ENCODE peak calls at places on chromosomes 5 and 9, in nine cellular contexts. I, H, O, D, R, E, T, L and U are unnamed samples.

GRCh38 chr5:33379757-33380156 is 61.0 kb upstream of the TARS1 start:
- DNase-seq in I (peak), H (no peak), O (no peak), D (no peak), R (no peak), E (no peak), T (peak), L (no peak), U (no peak)

GRCh38 chr9:13958672-13959071 is 355.3 kb downstream of the NFIB start:
- DNase-seq in I (no peak), H (no peak), O (no peak), D (no peak), R (no peak), E (no peak), T (no peak), L (no peak), U (no peak)

GRCh38 chr9:117772960-117773359 is 68.8 kb downstream of the TLR4 start:
- DNase-seq in I (no peak), H (no peak), O (no peak), D (no peak), R (no peak), E (no peak), T (no peak), L (peak), U (no peak)

GRCh38 chr9:120452631-120453030 is 127.3 kb downstream of the CDK5RAP2 start:
- DNase-seq in I (no peak), H (no peak), O (no peak), D (no peak), R (no peak), E (no peak), T (no peak), L (no peak), U (no peak)

GRCh38 chr5:4584982-4585381 is 555.1 kb upstream of the ADAMTS16 start:
- DNase-seq in I (no peak), H (no peak), O (no peak), D (no peak), R (no peak), E (no peak), T (no peak), L (no peak), U (no peak)

GRCh38 chr5:142758062-142758802 is 11.9 kb upstream of the ARHGAP26 start:
- DNase-seq in I (no peak), H (peak), O (no peak), D (no peak), R (no peak), E (no peak), T (no peak), L (no peak), U (no peak)

GRCh38 chr5:89043676-89044075 is 160.7 kb upstream of the MEF2C start:
- DNase-seq in I (no peak), H (no peak), O (no peak), D (no peak), R (no peak), E (no peak), T (no peak), L (no peak), U (no peak)

GRCh38 chr5:116573617-116574431 is 799 bp downstream of the SEMA6A start:
- DNase-seq in I (no peak), H (no peak), O (no peak), D (no peak), R (no peak), E (peak), T (no peak), L (peak), U (no peak)

GRCh38 chr5:143331956-143332355 is 71.5 kb downstream of the NR3C1 start:
- DNase-seq in I (no peak), H (no peak), O (no peak), D (no peak), R (no peak), E (no peak), T (no peak), L (no peak), U (no peak)

GRCh38 chr5:57884346-57885102 is 401.9 kb upstream of the ACTBL2 start:
- DNase-seq in I (no peak), H (no peak), O (no peak), D (no peak), R (no peak), E (no peak), T (no peak), L (no peak), U (no peak)

GRCh38 chr9:21802418-21803000 is at the start of gene MTAP:
- DNase-seq in I (no peak), H (peak), O (peak), D (peak), R (peak), E (peak), T (peak), L (peak), U (peak)

GRCh38 chr9:110410926-110411325 is 73.3 kb upstream of the TXNDC8 start:
- DNase-seq in I (no peak), H (no peak), O (peak), D (no peak), R (no peak), E (no peak), T (no peak), L (no peak), U (no peak)

GRCh38 chr9:120974921-120975320 is 48.3 kb upstream of the TRAF1 start:
- DNase-seq in I (no peak), H (no peak), O (no peak), D (peak), R (no peak), E (no peak), T (no peak), L (no peak), U (no peak)

GRCh38 chr9:72459308-72459707 is 62.1 kb upstream of the TMC1 start:
- DNase-seq in I (no peak), H (no peak), O (no peak), D (no peak), R (no peak), E (no peak), T (no peak), L (no peak), U (no peak)

GRCh38 chr9:94250456-94250855 is 8.6 kb upstream of the ZNF169 start:
- DNase-seq in I (no peak), H (no peak), O (no peak), D (no peak), R (no peak), E (no peak), T (no peak), L (no peak), U (no peak)

GRCh38 chr9:72012642-72013041 is 47.8 kb downstream of the C9orf57 start:
- DNase-seq in I (no peak), H (no peak), O (no peak), D (no peak), R (no peak), E (no peak), T (no peak), L (no peak), U (no peak)

GRCh38 chr9:123614503-123615258 is 258.7 kb downstream of the CRB2 start:
- DNase-seq in I (no peak), H (no peak), O (no peak), D (peak), R (no peak), E (no peak), T (peak), L (no peak), U (no peak)

GRCh38 chr5:72633649-72634048 is 126.4 kb upstream of the ZNF366 start:
- DNase-seq in I (no peak), H (no peak), O (no peak), D (no peak), R (no peak), E (no peak), T (no peak), L (no peak), U (no peak)

GRCh38 chr5:137022043-137022442 is 477.1 kb downstream of the SPOCK1 start:
- DNase-seq in I (no peak), H (no peak), O (no peak), D (peak), R (no peak), E (no peak), T (no peak), L (no peak), U (no peak)

GRCh38 chr9:5838884-5839571 is 6.1 kb upstream of the ERMP1 start:
- DNase-seq in I (peak), H (peak), O (no peak), D (no peak), R (no peak), E (no peak), T (no peak), L (peak), U (peak)

GRCh38 chr9:124906966-124907365 is 33.9 kb downstream of the GOLGA1 start:
- DNase-seq in I (no peak), H (no peak), O (no peak), D (no peak), R (no peak), E (no peak), T (no peak), L (no peak), U (no peak)

GRCh38 chr9:107971241-107971640 is 481.7 kb upstream of the KLF4 start:
- DNase-seq in I (no peak), H (no peak), O (no peak), D (no peak), R (no peak), E (no peak), T (no peak), L (no peak), U (no peak)

GRCh38 chr5:175689147-175689991 is 31.5 kb downstream of the HRH2 start:
- DNase-seq in I (no peak), H (peak), O (peak), D (no peak), R (no peak), E (no peak), T (no peak), L (peak), U (no peak)

GRCh38 chr5:7849531-7850240 is 1.2 kb downstream of the CFAP90 start:
- DNase-seq in I (no peak), H (no peak), O (no peak), D (peak), R (no peak), E (no peak), T (no peak), L (no peak), U (no peak)

GRCh38 chr5:39501403-39501802 is 76.6 kb upstream of the DAB2 start:
- DNase-seq in I (no peak), H (no peak), O (peak), D (no peak), R (no peak), E (no peak), T (no peak), L (no peak), U (no peak)

GRCh38 chr5:178261666-178262600 is 29.3 kb upstream of the PHYKPL start:
- DNase-seq in I (no peak), H (no peak), O (no peak), D (no peak), R (no peak), E (no peak), T (no peak), L (no peak), U (no peak)

GRCh38 chr5:135446615-135447014 is 533 bp downstream of the DCANP1 start:
- DNase-seq in I (no peak), H (no peak), O (no peak), D (no peak), R (no peak), E (no peak), T (no peak), L (no peak), U (no peak)

GRCh38 chr9:95447660-95448420 is 68.9 kb downstream of the PTCH1 start:
- DNase-seq in I (no peak), H (no peak), O (no peak), D (no peak), R (no peak), E (no peak), T (peak), L (no peak), U (no peak)

GRCh38 chr5:173458819-173459218 is 130.6 kb upstream of the STC2 start:
- DNase-seq in I (no peak), H (no peak), O (no peak), D (no peak), R (no peak), E (no peak), T (no peak), L (no peak), U (no peak)

GRCh38 chr5:883475-884181 is 9.0 kb downstream of the BRD9 start:
- DNase-seq in I (no peak), H (no peak), O (peak), D (no peak), R (no peak), E (peak), T (no peak), L (no peak), U (no peak)

GRCh38 chr9:73566627-73567026 is 415.0 kb downstream of the ANXA1 start:
- DNase-seq in I (no peak), H (no peak), O (no peak), D (no peak), R (no peak), E (no peak), T (no peak), L (no peak), U (no peak)

GRCh38 chr5:81779125-81779934 is 28.4 kb upstream of the SSBP2 start:
- DNase-seq in I (no peak), H (peak), O (peak), D (no peak), R (peak), E (peak), T (no peak), L (peak), U (peak)

GRCh38 chr9:96133296-96134010 is 168.5 kb downstream of the HSD17B3 start:
- DNase-seq in I (no peak), H (no peak), O (no peak), D (no peak), R (no peak), E (no peak), T (no peak), L (no peak), U (no peak)

GRCh38 chr5:171757853-171758535 is 27.6 kb upstream of the SMIM23 start:
- DNase-seq in I (no peak), H (no peak), O (no peak), D (no peak), R (no peak), E (no peak), T (no peak), L (no peak), U (no peak)

GRCh38 chr5:91383956-91384300 is 811 bp upstream of the ARRDC3 start:
- DNase-seq in I (no peak), H (no peak), O (no peak), D (no peak), R (peak), E (no peak), T (no peak), L (peak), U (no peak)

GRCh38 chr9:79580065-79580464 is 8.3 kb downstream of the TLE4 start:
- DNase-seq in I (no peak), H (no peak), O (no peak), D (no peak), R (no peak), E (no peak), T (no peak), L (no peak), U (no peak)
- H3K4me3 ChIP-seq in I (no peak), H (no peak), O (no peak), D (no peak), R (no peak), E (no peak), T (no peak), L (no peak), U (no peak)

GRCh38 chr9:128683340-128684064 is 5.5 kb upstream of the SET start:
- DNase-seq in I (peak), H (peak), O (no peak), D (no peak), R (no peak), E (peak), T (peak), L (peak), U (peak)
- TF ChIP-seq EP300 in I (no peak), H (no peak), O (no peak), D (no peak), R (no peak), E (no peak), T (no peak), L (no peak), U (no peak)

DNA sequence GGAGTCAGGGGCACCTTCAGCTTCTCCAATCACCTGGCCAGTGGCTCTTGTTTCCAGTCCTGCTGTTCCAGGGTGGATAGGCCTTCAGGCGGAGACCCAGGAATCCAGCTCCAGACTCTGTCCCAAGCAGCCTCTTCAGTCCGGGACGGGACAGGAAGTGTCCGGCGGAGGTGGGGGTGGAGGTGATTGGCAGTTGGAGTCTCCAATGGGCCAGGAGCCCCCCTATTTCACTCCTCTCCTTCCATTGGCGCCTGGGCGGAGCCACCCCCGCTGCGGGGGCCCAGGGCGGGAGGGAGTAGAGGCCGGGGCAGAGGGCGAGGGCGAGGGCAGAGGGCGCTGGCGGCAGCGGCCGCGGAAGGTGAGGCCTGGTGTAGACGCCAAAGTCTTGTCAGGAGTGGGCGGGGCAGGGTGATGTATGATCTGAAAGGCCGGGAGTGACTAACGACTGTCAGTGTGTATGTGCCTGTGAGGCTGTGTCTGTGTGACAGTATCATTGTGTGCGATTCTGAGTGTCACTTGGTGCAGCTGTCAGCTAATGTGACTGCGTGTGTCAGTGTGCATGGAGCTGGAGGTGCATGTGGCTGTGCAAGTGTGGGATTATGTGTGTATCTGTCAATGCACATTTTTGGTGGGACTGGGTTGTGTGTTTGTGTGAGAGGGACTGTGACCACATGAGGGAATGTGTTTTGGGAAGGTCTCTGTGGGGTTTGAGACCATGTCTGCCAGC is at the start of gene IL11RA:
- DNase-seq in I (peak), H (peak), O (peak), D (peak), R (no peak), E (peak), T (peak), L (peak), U (peak)
- TF ChIP-seq POLR2AphosphoS5 in I (peak), H (peak), O (peak), D (peak), R (no peak), E (peak), T (no peak), L (peak), U (peak)

GRCh38 chr9:83999141-83999918 is 18.7 kb downstream of the RMI1 start:
- DNase-seq in I (no peak), H (no peak), O (no peak), D (no peak), R (no peak), E (no peak), T (no peak), L (no peak), U (no peak)

GRCh38 chr9:84002344-84002743 is 21.7 kb downstream of the RMI1 start:
- DNase-seq in I (no peak), H (no peak), O (no peak), D (no peak), R (no peak), E (no peak), T (no peak), L (no peak), U (no peak)

GRCh38 chr9:84001621-84002020 is 21.0 kb downstream of the RMI1 start:
- DNase-seq in I (no peak), H (no peak), O (no peak), D (no peak), R (no peak), E (no peak), T (no peak), L (no peak), U (no peak)

GRCh38 chr9:84003246-84003645 is 22.6 kb downstream of the RMI1 start:
- DNase-seq in I (no peak), H (no peak), O (no peak), D (no peak), R (no peak), E (no peak), T (no peak), L (no peak), U (no peak)

GRCh38 chr9:84000186-84000585 is 19.6 kb downstream of the RMI1 start:
- DNase-seq in I (no peak), H (no peak), O (no peak), D (no peak), R (no peak), E (no peak), T (no peak), L (no peak), U (no peak)
- H3K4me3 ChIP-seq in I (no peak), H (no peak), O (no peak), D (no peak), R (no peak), E (no peak), T (no peak), L (no peak), U (no peak)

DNA sequence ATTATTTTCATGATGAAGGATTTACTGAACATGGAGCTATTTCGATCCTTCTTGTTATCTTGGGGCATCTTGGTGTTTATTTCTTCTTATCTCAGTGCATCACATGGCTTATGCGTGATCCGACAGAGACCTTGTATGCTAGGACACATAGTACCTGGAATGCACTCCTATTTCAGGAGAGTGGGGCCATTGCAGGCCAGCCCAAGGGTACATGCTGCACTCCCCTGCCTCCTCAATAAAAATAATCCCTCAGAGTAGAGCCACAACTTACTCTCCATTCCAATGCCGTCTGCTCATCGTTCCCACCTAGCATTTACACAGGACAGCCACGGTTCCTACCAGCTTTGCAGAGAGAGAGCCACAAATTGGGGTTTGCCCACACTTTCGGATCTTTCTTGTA is 43.5 kb downstream of the PCSK5 start:
- DNase-seq in I (no peak), H (no peak), O (no peak), D (no peak), R (no peak), E (no peak), T (no peak), L (no peak), U (no peak)
- TF ChIP-seq EP300 in I (no peak), H (no peak), O (no peak), D (no peak), R (no peak), E (no peak), T (no peak), L (no peak), U (no peak)

DNA sequence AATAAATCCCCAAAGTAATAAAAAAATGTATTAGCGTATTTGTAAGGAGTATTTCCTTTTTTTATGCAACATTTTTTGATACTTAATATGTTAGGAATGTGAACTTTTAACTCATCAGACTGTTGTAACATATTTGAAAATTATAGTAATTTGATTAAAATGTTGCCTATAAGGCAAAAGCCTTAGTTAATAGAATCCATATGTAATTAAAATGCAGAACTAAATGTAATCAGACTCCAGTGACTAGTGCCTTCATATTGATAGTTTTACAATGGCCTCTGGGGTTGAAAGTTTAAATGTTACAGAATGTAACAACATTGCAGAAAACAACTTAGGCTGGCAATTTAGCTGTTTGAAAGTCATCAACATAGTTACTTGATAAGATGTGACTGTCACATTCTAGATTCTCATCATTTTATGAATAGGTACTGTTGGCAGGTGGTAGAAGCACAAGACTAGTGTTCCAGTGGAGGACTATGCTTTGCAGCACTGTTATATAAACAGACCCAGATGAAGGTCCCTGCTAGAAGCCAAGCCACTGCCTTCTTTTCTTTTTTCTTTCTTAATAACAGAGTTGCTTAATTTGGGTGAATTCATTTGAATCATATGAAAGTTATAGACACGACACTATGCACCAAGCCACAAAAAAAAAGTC is 382.9 kb downstream of the CCDC171 start:
- DNase-seq in I (no peak), H (no peak), O (no peak), D (no peak), R (no peak), E (no peak), T (no peak), L (no peak), U (no peak)
- TF ChIP-seq POLR2AphosphoS5 in I (no peak), H (no peak), O (no peak), D (no peak), R (no peak), E (no peak), T (no peak), L (no peak), U (no peak)